ENCODE peak calls at places on chromosomes 2 and 18, in five cellular contexts. One of them, this sample, is unnamed.
A peak's percentile ranks its signal among the peaks of the same experiment; 100 is the strongest.

GRCh38 chr2:135736546-135736945 is 5.1 kb upstream of the UBXN4 start:
- DNase-seq in fibroblast of lung: no peak
- DNase-seq in DND-41: no peak
- DNase-seq in endothelial cell of umbilical vein: no peak
- DNase-seq in mammary epithelial cell: no peak
- DNase-seq in this sample: no peak

GRCh38 chr18:75779450-75779849 is 351.9 kb upstream of the SMIM21 start:
- DNase-seq in DND-41: no peak
- DNase-seq in mammary epithelial cell: no peak
- DNase-seq in fibroblast of lung: no peak
- DNase-seq in endothelial cell of umbilical vein: no peak
- DNase-seq in this sample: no peak

GRCh38 chr2:128792476-128793054 is 473.9 kb upstream of the HS6ST1 start:
- DNase-seq in DND-41: no peak
- DNase-seq in endothelial cell of umbilical vein: no peak
- DNase-seq in mammary epithelial cell: no peak
- DNase-seq in fibroblast of lung: no peak
- DNase-seq in this sample: no peak

GRCh38 chr2:105521176-105521575 is 122.3 kb upstream of the FHL2 start:
- DNase-seq in DND-41: no peak
- DNase-seq in endothelial cell of umbilical vein: peak; percentile 47
- DNase-seq in mammary epithelial cell: no peak
- DNase-seq in fibroblast of lung: peak; percentile 41
- DNase-seq in this sample: peak; percentile 7

GRCh38 chr2:212265777-212266176 is 272.8 kb downstream of the ERBB4 start:
- DNase-seq in mammary epithelial cell: no peak
- DNase-seq in DND-41: no peak
- DNase-seq in endothelial cell of umbilical vein: no peak
- DNase-seq in fibroblast of lung: no peak
- DNase-seq in this sample: no peak

GRCh38 chr2:113390133-113390849 is 47.2 kb upstream of the ZNG1B start:
- DNase-seq in endothelial cell of umbilical vein: peak; percentile 90
- DNase-seq in fibroblast of lung: peak; percentile 84
- DNase-seq in mammary epithelial cell: peak; percentile 51
- DNase-seq in DND-41: peak; percentile 68
- DNase-seq in this sample: peak; percentile 87

GRCh38 chr2:64359892-64360657 is 93.9 kb upstream of the LGALSL start:
- DNase-seq in fibroblast of lung: peak; percentile 95
- DNase-seq in mammary epithelial cell: peak; percentile 98
- DNase-seq in DND-41: no peak
- DNase-seq in endothelial cell of umbilical vein: peak; percentile 80
- DNase-seq in this sample: no peak

GRCh38 chr2:128405981-128406601 is 87.4 kb upstream of the HS6ST1 start:
- DNase-seq in DND-41: no peak
- DNase-seq in mammary epithelial cell: no peak
- DNase-seq in endothelial cell of umbilical vein: no peak
- DNase-seq in fibroblast of lung: no peak
- DNase-seq in this sample: no peak

GRCh38 chr2:37812941-37813730 is 112.0 kb upstream of the RMDN2 start:
- DNase-seq in endothelial cell of umbilical vein: no peak
- DNase-seq in DND-41: no peak
- DNase-seq in mammary epithelial cell: no peak
- DNase-seq in fibroblast of lung: no peak
- DNase-seq in this sample: no peak

GRCh38 chr2:86336350-86337234 is 834 bp downstream of the REEP1 start:
- DNase-seq in mammary epithelial cell: no peak
- DNase-seq in DND-41: no peak
- DNase-seq in endothelial cell of umbilical vein: no peak
- DNase-seq in fibroblast of lung: no peak
- DNase-seq in this sample: no peak

GRCh38 chr2:47488870-47489584 is 86.1 kb downstream of the MSH2 start:
- DNase-seq in fibroblast of lung: peak; percentile 86
- DNase-seq in DND-41: peak; percentile 25
- DNase-seq in mammary epithelial cell: peak; percentile 90
- DNase-seq in endothelial cell of umbilical vein: peak; percentile 50
- DNase-seq in this sample: peak; percentile 36

GRCh38 chr2:1766851-1767771 is 22.8 kb upstream of the PXDN start:
- DNase-seq in endothelial cell of umbilical vein: no peak
- DNase-seq in mammary epithelial cell: no peak
- DNase-seq in DND-41: no peak
- DNase-seq in fibroblast of lung: no peak
- DNase-seq in this sample: no peak

GRCh38 chr2:64779117-64779690 is 125.5 kb upstream of the SERTAD2 start:
- DNase-seq in endothelial cell of umbilical vein: peak; percentile 88
- DNase-seq in fibroblast of lung: peak; percentile 64
- DNase-seq in mammary epithelial cell: peak; percentile 66
- DNase-seq in DND-41: no peak
- DNase-seq in this sample: no peak

GRCh38 chr2:222878877-222879601 is 18.2 kb downstream of the ACSL3 start:
- DNase-seq in endothelial cell of umbilical vein: peak; percentile 50
- DNase-seq in mammary epithelial cell: peak; percentile 86
- DNase-seq in fibroblast of lung: peak; percentile 48
- DNase-seq in DND-41: no peak
- DNase-seq in this sample: no peak

GRCh38 chr2:237323656-237324055 is 90.3 kb downstream of the COL6A3 start:
- DNase-seq in endothelial cell of umbilical vein: no peak
- DNase-seq in fibroblast of lung: no peak
- DNase-seq in mammary epithelial cell: no peak
- DNase-seq in DND-41: no peak
- DNase-seq in this sample: no peak

GRCh38 chr2:226798422-226799210 is 1.0 kb downstream of the IRS1 start:
- DNase-seq in mammary epithelial cell: peak; percentile 55
- DNase-seq in endothelial cell of umbilical vein: no peak
- DNase-seq in fibroblast of lung: peak; percentile 68
- DNase-seq in DND-41: no peak
- DNase-seq in this sample: peak; percentile 77

GRCh38 chr2:38269421-38269820 is 107.7 kb downstream of the ATL2 start:
- DNase-seq in endothelial cell of umbilical vein: no peak
- DNase-seq in DND-41: no peak
- DNase-seq in mammary epithelial cell: no peak
- DNase-seq in fibroblast of lung: peak; percentile 42
- DNase-seq in this sample: no peak

GRCh38 chr18:50937183-50937582 is 30.7 kb upstream of the ELAC1 start:
- DNase-seq in DND-41: no peak
- DNase-seq in mammary epithelial cell: no peak
- DNase-seq in endothelial cell of umbilical vein: no peak
- DNase-seq in fibroblast of lung: no peak
- DNase-seq in this sample: no peak

GRCh38 chr2:58891828-58892366 is 650.8 kb upstream of the FANCL start:
- DNase-seq in mammary epithelial cell: no peak
- DNase-seq in DND-41: no peak
- DNase-seq in fibroblast of lung: no peak
- DNase-seq in endothelial cell of umbilical vein: no peak
- DNase-seq in this sample: no peak

GRCh38 chr2:145777297-145777696 is 1257.4 kb upstream of the ZEB2 start:
- DNase-seq in DND-41: no peak
- DNase-seq in mammary epithelial cell: peak; percentile 76
- DNase-seq in fibroblast of lung: peak; percentile 23
- DNase-seq in endothelial cell of umbilical vein: no peak
- DNase-seq in this sample: no peak

GRCh38 chr18:23688528-23688927 is 725 bp upstream of the LAMA3 start:
- DNase-seq in fibroblast of lung: no peak
- DNase-seq in DND-41: no peak
- DNase-seq in mammary epithelial cell: no peak
- DNase-seq in endothelial cell of umbilical vein: no peak
- DNase-seq in this sample: no peak

GRCh38 chr2:33583194-33583938 is 15.7 kb downstream of the FAM98A start:
- DNase-seq in mammary epithelial cell: peak; percentile 7
- DNase-seq in fibroblast of lung: peak; percentile 65
- DNase-seq in DND-41: peak; percentile 24
- DNase-seq in endothelial cell of umbilical vein: peak; percentile 64
- DNase-seq in this sample: peak; percentile 54

GRCh38 chr2:66539452-66539851 is 104.5 kb downstream of the MEIS1 start:
- DNase-seq in fibroblast of lung: peak; percentile 82
- DNase-seq in endothelial cell of umbilical vein: peak; percentile 28
- DNase-seq in DND-41: no peak
- DNase-seq in mammary epithelial cell: no peak
- DNase-seq in this sample: peak; percentile 31

GRCh38 chr2:239262484-239263230 is 138.2 kb downstream of the HDAC4 start:
- DNase-seq in fibroblast of lung: no peak
- DNase-seq in DND-41: no peak
- DNase-seq in mammary epithelial cell: no peak
- DNase-seq in endothelial cell of umbilical vein: no peak
- DNase-seq in this sample: no peak

GRCh38 chr2:101745711-101746694 is 48.5 kb downstream of the MAP4K4 start:
- DNase-seq in fibroblast of lung: peak; percentile 52
- DNase-seq in mammary epithelial cell: peak; percentile 61
- DNase-seq in DND-41: no peak
- DNase-seq in endothelial cell of umbilical vein: peak; percentile 87
- DNase-seq in this sample: peak; percentile 56

GRCh38 chr2:180823546-180824141 is 156.8 kb upstream of the UBE2E3 start:
- DNase-seq in endothelial cell of umbilical vein: no peak
- DNase-seq in mammary epithelial cell: peak; percentile 60
- DNase-seq in DND-41: no peak
- DNase-seq in fibroblast of lung: peak; percentile 49
- DNase-seq in this sample: no peak

GRCh38 chr2:95076705-95077520 is 44.7 kb downstream of the MRPS5 start:
- DNase-seq in mammary epithelial cell: peak; percentile 67
- DNase-seq in fibroblast of lung: peak; percentile 36
- DNase-seq in endothelial cell of umbilical vein: peak; percentile 57
- DNase-seq in DND-41: peak; percentile 93
- DNase-seq in this sample: peak; percentile 74

GRCh38 chr2:233424028-233424951 is 70.0 kb downstream of the DGKD start:
- DNase-seq in mammary epithelial cell: peak; percentile 83
- DNase-seq in endothelial cell of umbilical vein: no peak
- DNase-seq in fibroblast of lung: no peak
- DNase-seq in DND-41: no peak
- DNase-seq in this sample: peak; percentile 82

GRCh38 chr2:12688898-12689297 is 27.8 kb upstream of the TRIB2 start:
- DNase-seq in mammary epithelial cell: no peak
- DNase-seq in DND-41: no peak
- DNase-seq in endothelial cell of umbilical vein: no peak
- DNase-seq in fibroblast of lung: no peak
- DNase-seq in this sample: no peak

GRCh38 chr2:148742373-148742772 is 97.8 kb downstream of the EPC2 start:
- DNase-seq in mammary epithelial cell: peak; percentile 56
- DNase-seq in DND-41: no peak
- DNase-seq in endothelial cell of umbilical vein: no peak
- DNase-seq in fibroblast of lung: no peak
- DNase-seq in this sample: no peak

GRCh38 chr2:148739454-148740105 is 95.0 kb downstream of the EPC2 start:
- DNase-seq in endothelial cell of umbilical vein: no peak
- DNase-seq in DND-41: no peak
- DNase-seq in mammary epithelial cell: no peak
- DNase-seq in fibroblast of lung: no peak
- DNase-seq in this sample: no peak

GRCh38 chr2:148737742-148738141 is 93.2 kb downstream of the EPC2 start:
- DNase-seq in endothelial cell of umbilical vein: no peak
- DNase-seq in mammary epithelial cell: no peak
- DNase-seq in DND-41: no peak
- DNase-seq in fibroblast of lung: no peak
- DNase-seq in this sample: no peak
- TF ChIP-seq EZH2 in endothelial cell of umbilical vein: no peak
- TF ChIP-seq EZH2 in mammary epithelial cell: no peak
- TF ChIP-seq EZH2 in DND-41: no peak
- TF ChIP-seq EZH2 in fibroblast of lung: no peak
- TF ChIP-seq EZH2 in this sample: no peak

DNA sequence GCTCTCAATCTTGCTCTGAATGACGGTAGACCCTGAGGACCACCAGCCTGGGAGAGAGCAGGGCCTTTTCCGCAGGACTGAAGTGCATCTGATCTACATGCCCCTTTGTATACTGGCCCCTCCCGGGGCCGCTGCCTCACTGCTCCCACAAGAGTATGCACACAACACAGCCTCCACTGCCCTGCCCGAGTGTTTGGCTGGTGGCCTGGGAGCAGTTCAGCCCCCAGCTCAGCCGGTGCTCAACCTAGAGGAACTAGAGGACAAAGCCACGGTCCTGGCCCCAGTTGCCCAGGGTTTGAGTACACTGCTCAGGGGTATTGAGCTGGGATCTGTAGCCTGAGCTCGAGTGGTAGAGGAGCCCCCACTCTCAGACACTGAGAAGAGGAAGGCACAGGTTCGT is 118.9 kb upstream of the CAB39 start:
- DNase-seq in DND-41: no peak
- DNase-seq in mammary epithelial cell: no peak
- DNase-seq in fibroblast of lung: no peak
- DNase-seq in endothelial cell of umbilical vein: no peak
- DNase-seq in this sample: no peak
- H3K4me1 ChIP-seq in DND-41: peaks cover 28% of the 10 kb centered on the region
- H3K4me1 ChIP-seq in mammary epithelial cell: no peaks in the 10 kb centered on the region
- H3K4me1 ChIP-seq in fibroblast of lung: no peaks in the 10 kb centered on the region
- H3K4me1 ChIP-seq in endothelial cell of umbilical vein: no peaks in the 10 kb centered on the region
- H3K4me1 ChIP-seq in this sample: no peaks in the 10 kb centered on the region

GRCh38 chr2:54332386-54332785 is 76.4 kb upstream of the TSPYL6 start:
- DNase-seq in fibroblast of lung: no peak
- DNase-seq in mammary epithelial cell: no peak
- DNase-seq in endothelial cell of umbilical vein: no peak
- DNase-seq in DND-41: no peak
- DNase-seq in this sample: no peak

GRCh38 chr2:54331095-54331835 is 75.2 kb upstream of the TSPYL6 start:
- DNase-seq in DND-41: no peak
- DNase-seq in endothelial cell of umbilical vein: no peak
- DNase-seq in fibroblast of lung: no peak
- DNase-seq in mammary epithelial cell: no peak
- DNase-seq in this sample: no peak

GRCh38 chr2:54330226-54331094 is 74.4 kb upstream of the TSPYL6 start:
- DNase-seq in fibroblast of lung: peak; percentile 94
- DNase-seq in mammary epithelial cell: peak; percentile 92
- DNase-seq in DND-41: peak; percentile 95
- DNase-seq in endothelial cell of umbilical vein: peak; percentile 97
- DNase-seq in this sample: peak; percentile 98

GRCh38 chr2:54325148-54325547 is 69.1 kb upstream of the TSPYL6 start:
- DNase-seq in endothelial cell of umbilical vein: no peak
- DNase-seq in mammary epithelial cell: no peak
- DNase-seq in DND-41: no peak
- DNase-seq in fibroblast of lung: no peak
- DNase-seq in this sample: no peak

DNA sequence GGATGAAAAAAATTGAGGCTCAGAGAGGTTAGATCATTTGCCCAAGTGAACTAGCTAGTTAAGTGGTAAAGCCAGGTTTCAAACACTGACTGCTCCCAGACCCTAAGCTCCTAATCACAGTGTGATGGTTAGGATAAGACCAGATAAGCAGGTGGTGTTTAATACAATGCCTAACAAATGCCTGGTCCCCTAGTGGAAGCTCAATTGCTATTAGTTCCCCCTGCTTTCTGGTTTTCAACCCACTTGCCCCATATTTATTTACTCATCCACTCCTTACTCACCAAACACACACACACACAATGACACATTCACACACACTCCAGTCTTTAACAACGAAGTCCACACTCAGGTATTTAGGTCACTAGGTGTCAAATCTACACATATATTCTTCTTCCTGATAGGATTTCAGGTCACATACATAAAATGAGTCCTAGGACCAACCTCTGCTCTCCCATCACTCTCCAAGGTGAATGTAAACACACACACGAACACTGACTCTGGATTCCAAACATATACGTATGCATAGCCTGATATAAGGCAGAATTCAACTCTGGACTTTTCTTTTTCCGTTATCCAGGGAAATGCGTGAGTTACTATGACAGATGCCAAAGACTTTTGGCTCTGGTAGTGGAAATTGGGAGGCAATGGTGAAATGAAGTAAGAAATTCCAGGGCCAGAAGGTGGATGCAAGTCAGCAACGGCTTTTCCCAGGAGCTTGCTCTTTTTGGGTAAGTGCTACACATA is 73.6 kb upstream of the TSPYL6 start:
- DNase-seq in mammary epithelial cell: peak; percentile 23
- DNase-seq in DND-41: no peak
- DNase-seq in endothelial cell of umbilical vein: peak; percentile 66
- DNase-seq in fibroblast of lung: no peak
- DNase-seq in this sample: no peak
- TF ChIP-seq EZH2 in mammary epithelial cell: no peak
- TF ChIP-seq EZH2 in DND-41: no peak
- TF ChIP-seq EZH2 in endothelial cell of umbilical vein: no peak
- TF ChIP-seq EZH2 in fibroblast of lung: no peak
- TF ChIP-seq EZH2 in this sample: no peak

GRCh38 chr18:12606592-12607315 is 51.2 kb downstream of the SPIRE1 start:
- DNase-seq in mammary epithelial cell: peak; percentile 70
- DNase-seq in DND-41: no peak
- DNase-seq in endothelial cell of umbilical vein: peak; percentile 90
- DNase-seq in fibroblast of lung: peak; percentile 87
- DNase-seq in this sample: peak; percentile 55
- H3K4me1 ChIP-seq in mammary epithelial cell: peaks cover 31% of the 10 kb centered on the region
- H3K4me1 ChIP-seq in DND-41: no peaks in the 10 kb centered on the region
- H3K4me1 ChIP-seq in endothelial cell of umbilical vein: peaks cover 37% of the 10 kb centered on the region
- H3K4me1 ChIP-seq in fibroblast of lung: peaks cover 9% of the 10 kb centered on the region
- H3K4me1 ChIP-seq in this sample: peaks cover 9% of the 10 kb centered on the region